ENCODE peak calls at places on chromosome 18, in five cellular contexts. W is uterus; P is CD8-positive, alpha-beta T cell; B is adipocyte; Z is transverse colon. G is an unnamed sample.
A peak's percentile ranks its signal among the peaks of the same experiment; 100 is the strongest.

GRCh38 chr18:36471393-36471792 is 173.9 kb downstream of the FHOD3 start:
- DNase-seq in W (no peak), P (no peak), B (no peak), Z (no peak), G (no peak)

GRCh38 chr18:12597775-12598174 is 60.1 kb downstream of the SPIRE1 start:
- DNase-seq in W (no peak), P (no peak), B (peak; percentile 88), Z (no peak), G (peak; percentile 24)

GRCh38 chr18:73647391-73647790 is 500.2 kb downstream of the FBXO15 start:
- DNase-seq in W (no peak), P (no peak), B (no peak), Z (no peak), G (no peak)

GRCh38 chr18:12886498-12887126 is 2.6 kb upstream of the PTPN2 start:
- DNase-seq in W (no peak), P (no peak), B (no peak), Z (no peak), G (no peak)

GRCh38 chr18:43543236-43543635 is 265.9 kb upstream of the SYT4 start:
- DNase-seq in W (no peak), P (no peak), B (no peak), Z (no peak), G (no peak)

GRCh38 chr18:26976206-26976605 is 110.7 kb upstream of the AQP4 start:
- DNase-seq in W (no peak), P (no peak), B (no peak), Z (no peak), G (no peak)

GRCh38 chr18:55360061-55360460 is 227.9 kb downstream of the TCF4 start:
- DNase-seq in W (no peak), P (no peak), B (no peak), Z (no peak), G (no peak)

GRCh38 chr18:25805323-25805722 is 285.1 kb downstream of the SS18 start:
- DNase-seq in W (no peak), P (no peak), B (peak; percentile 86), Z (no peak), G (peak; percentile 23)

GRCh38 chr18:73235491-73235890 is 367.7 kb upstream of the NETO1 start:
- DNase-seq in W (no peak), P (no peak), B (peak; percentile 81), Z (no peak), G (no peak)

GRCh38 chr18:59631583-59632181 is 65.5 kb downstream of the CCBE1 start:
- DNase-seq in W (no peak), P (no peak), B (peak; percentile 71), Z (no peak), G (no peak)

GRCh38 chr18:68840554-68841263 is 42.8 kb downstream of the CCDC102B start:
- DNase-seq in W (no peak), P (no peak), B (peak; percentile 94), Z (no peak), G (peak; percentile 6)

GRCh38 chr18:39806519-39806918 is 2148.5 kb upstream of the PIK3C3 start:
- DNase-seq in W (no peak), P (no peak), B (no peak), Z (no peak), G (no peak)

GRCh38 chr18:67513285-67513684 is 3.2 kb downstream of the DSEL start:
- DNase-seq in W (no peak), P (no peak), B (no peak), Z (no peak), G (no peak)

GRCh38 chr18:40738321-40738880 is 1216.6 kb upstream of the PIK3C3 start:
- DNase-seq in W (no peak), P (no peak), B (no peak), Z (no peak), G (no peak)

GRCh38 chr18:31579375-31579774 is 12.3 kb upstream of the TTR start:
- DNase-seq in W (no peak), P (no peak), B (no peak), Z (no peak), G (no peak)

GRCh38 chr18:12639990-12640880 is 17.7 kb downstream of the SPIRE1 start:
- DNase-seq in W (no peak), P (no peak), B (peak; percentile 69), Z (no peak), G (peak; percentile 48)

GRCh38 chr18:48992791-48993555 is 42.2 kb upstream of the SMAD7 start:
- DNase-seq in W (no peak), P (no peak), B (no peak), Z (no peak), G (no peak)

GRCh38 chr18:48992133-48992532 is 41.4 kb upstream of the SMAD7 start:
- DNase-seq in W (no peak), P (no peak), B (no peak), Z (no peak), G (no peak)

GRCh38 chr18:48994926-48995835 is 44.4 kb upstream of the SMAD7 start:
- DNase-seq in W (no peak), P (no peak), B (no peak), Z (no peak), G (no peak)

GRCh38 chr18:48994044-48994651 is 43.4 kb upstream of the SMAD7 start:
- DNase-seq in W (peak; percentile 76), P (no peak), B (peak; percentile 74), Z (no peak), G (no peak)

GRCh38 chr18:48993586-48993985 is 42.8 kb upstream of the SMAD7 start:
- DNase-seq in W (no peak), P (no peak), B (no peak), Z (no peak), G (no peak)
- H3K4me1 ChIP-seq in W (peaks cover 29% of the 10 kb centered on the region), P (peaks cover 12% of the 10 kb centered on the region), B (peaks cover 47% of the 10 kb centered on the region), Z (peaks cover 37% of the 10 kb centered on the region), G (peaks cover 32% of the 10 kb centered on the region)

GRCh38 chr18:5894215-5894612 is 1.1 kb downstream of the TMEM200C start:
- DNase-seq in W (no peak), P (no peak), B (no peak), Z (no peak), G (no peak)
- H3K4me3 ChIP-seq in W (no peak overlapping the region), P (no peak overlapping the region), B (no peak overlapping the region), Z (peak overlapping the region; percentile 34), G (no peak overlapping the region)

DNA sequence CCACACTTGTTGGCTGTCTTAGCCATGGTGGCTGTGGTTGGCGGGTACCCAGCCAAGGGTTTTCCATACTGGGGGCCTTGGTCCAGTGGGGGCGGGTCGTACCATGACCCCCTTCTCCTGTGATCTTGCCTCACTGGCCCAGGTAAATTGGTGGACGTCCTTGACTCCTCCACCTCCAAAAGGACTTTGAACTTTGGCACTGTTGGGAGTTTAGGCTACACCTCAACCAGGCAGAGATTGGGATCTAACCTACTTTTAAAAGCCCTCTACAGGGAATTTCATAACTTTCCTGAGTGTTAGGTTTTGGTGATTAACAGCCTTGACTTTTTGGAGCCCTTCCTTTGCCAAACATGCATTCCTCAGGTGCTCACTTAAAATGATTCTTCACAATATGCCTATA is 106.7 kb downstream of the NEDD4L start:
- DNase-seq in W (no peak), P (no peak), B (no peak), Z (no peak), G (no peak)
- H3K4me1 ChIP-seq in W (no peaks in the 10 kb centered on the region), P (no peaks in the 10 kb centered on the region), B (peaks cover 20% of the 10 kb centered on the region), Z (peaks cover 5% of the 10 kb centered on the region), G (no peaks in the 10 kb centered on the region)

DNA sequence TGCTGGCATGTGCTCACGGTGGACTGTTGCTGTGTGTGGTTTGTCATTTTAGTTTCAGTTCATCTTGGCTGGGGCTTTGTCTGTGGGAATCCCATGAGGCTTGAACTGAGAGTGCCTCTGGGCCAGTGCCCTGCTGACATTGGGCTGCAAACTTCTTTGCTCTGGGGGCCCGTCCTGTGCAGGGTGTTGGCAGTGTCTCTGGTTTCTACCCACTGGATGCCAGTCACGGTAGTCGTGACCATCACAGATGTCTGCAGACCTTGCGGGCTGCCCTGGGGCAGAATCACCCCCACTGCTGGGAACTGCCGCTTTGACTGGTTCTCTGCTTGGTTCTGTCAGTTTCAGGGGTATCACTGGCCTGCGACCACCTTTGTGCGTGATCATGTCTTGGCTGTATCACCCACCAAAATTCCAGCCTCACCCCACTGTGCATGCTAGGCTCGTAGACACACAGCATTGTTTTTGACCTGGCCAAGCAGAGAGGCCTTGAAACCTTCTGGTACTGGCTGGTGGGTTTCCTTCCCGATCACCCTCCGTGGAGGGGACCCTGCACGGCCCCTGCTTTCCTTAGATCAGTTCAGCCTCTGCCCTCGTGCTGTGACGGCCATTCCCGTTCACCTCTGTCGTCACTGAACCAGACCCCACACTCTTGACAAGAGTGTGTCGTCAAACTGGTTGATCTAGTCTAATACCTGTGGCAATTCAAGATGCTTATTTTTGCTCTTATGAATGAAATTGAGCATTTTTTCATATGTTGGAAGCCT is 57.6 kb downstream of the KCNG2 start:
- DNase-seq in W (no peak), P (no peak), B (no peak), Z (no peak), G (no peak)
- H3K4me3 ChIP-seq in W (no peak overlapping the region), P (no peak overlapping the region), B (no peak overlapping the region), Z (no peak overlapping the region), G (no peak overlapping the region)

DNA sequence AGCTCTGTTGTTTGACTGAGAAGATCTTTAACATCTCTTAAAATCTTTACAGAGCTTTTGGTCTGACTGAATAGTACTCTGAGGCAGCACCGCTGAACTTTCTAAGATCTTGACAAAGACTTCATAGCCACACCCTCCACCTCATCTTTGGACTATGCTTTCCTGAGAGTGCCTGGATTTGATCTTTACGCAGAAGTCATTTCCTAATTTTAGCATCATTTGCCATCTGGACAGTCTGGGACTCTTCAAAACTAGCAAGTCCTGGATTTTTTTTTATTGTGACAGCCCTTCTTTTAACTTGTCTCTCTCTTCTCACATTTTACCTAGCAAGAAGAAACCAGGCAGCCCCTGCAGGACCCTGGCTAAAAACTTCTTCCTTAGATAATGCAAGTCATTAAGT is 188.9 kb downstream of the CTIF start:
- DNase-seq in W (no peak), P (no peak), B (peak; percentile 22), Z (no peak), G (no peak)
- H3K4me1 ChIP-seq in W (no peaks in the 10 kb centered on the region), P (no peaks in the 10 kb centered on the region), B (peaks cover 22% of the 10 kb centered on the region), Z (no peaks in the 10 kb centered on the region), G (peaks cover 14% of the 10 kb centered on the region)

DNA sequence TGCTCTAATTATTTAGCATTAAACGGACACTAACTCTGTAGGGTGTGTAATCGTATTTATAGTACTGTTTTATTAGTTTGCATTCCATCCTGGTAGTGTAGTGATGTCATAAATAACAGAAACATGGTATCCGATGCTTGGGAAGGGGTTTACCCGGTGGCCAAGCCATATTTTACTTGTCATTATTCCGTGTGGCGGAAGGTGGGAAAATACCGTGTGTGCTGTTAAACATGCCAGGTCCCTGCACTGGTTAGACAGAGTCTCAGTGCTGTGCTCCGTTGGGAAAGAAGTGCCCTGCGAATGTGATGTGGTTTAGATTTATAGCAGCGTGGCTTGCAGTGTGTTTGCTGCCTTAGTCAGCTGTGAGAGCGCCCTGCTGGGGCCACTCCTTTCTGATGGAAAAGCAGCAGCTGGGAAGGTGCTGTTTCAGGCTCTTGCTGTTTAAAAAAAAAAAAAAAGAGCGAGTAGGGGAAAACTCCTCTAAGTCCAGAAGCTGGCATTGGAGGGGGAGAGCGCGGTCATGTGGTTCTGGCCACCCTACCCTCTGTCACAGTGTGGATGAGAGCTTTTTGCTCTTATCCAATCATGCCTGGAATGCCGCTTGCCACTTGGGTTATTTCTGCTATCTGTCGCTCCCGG is 211.0 kb downstream of the NEDD4L start:
- DNase-seq in W (no peak), P (no peak), B (no peak), Z (no peak), G (peak; percentile 90)
- H3K4me3 ChIP-seq in W (no peak overlapping the region), P (no peak overlapping the region), B (no peak overlapping the region), Z (no peak overlapping the region), G (peak overlapping the region; percentile 62)

GRCh38 chr18:9708057-9708881 is at the start of gene RAB31:
- DNase-seq in W (peak; percentile 89), P (no peak), B (peak; percentile 95), Z (peak; percentile 74), G (no peak)
- H3K4me1 ChIP-seq in W (no peaks in the 10 kb centered on the region), P (no peaks in the 10 kb centered on the region), B (peaks cover 53% of the 10 kb centered on the region), Z (peaks cover 25% of the 10 kb centered on the region), G (peaks cover 8% of the 10 kb centered on the region)

G was measured in gastrocnemius medialis.